ENCODE peak calls at places on chromosomes 11 and 22, in seven cellular contexts. L, M, Z, S, J, X and V are unnamed samples.

GRCh38 chr11:123601136-123601535 is 53.3 kb downstream of the SCN3B start:
- DNase-seq in M (no peak), X (no peak), S (no peak), Z (peak; percentile 14), J (peak; percentile 65), L (peak; percentile 62), V (no peak)

GRCh38 chr11:46808804-46809431 is 37.2 kb downstream of the CKAP5 start:
- DNase-seq in L (no peak), S (peak; percentile 26), Z (peak; percentile 28), M (no peak), J (peak; percentile 9), X (peak; percentile 35), V (no peak)

GRCh38 chr22:50576070-50576469 is 2.2 kb downstream of the CPT1B start:
- DNase-seq in Z (peak; percentile 12), S (no peak), X (peak; percentile 17), J (no peak), L (no peak), M (no peak), V (no peak)

GRCh38 chr11:73228268-73229134 is 10.4 kb downstream of the P2RY2 start:
- DNase-seq in J (no peak), L (no peak), X (no peak), M (no peak), S (no peak), Z (no peak), V (no peak)

GRCh38 chr11:9320047-9320446 is 5.7 kb upstream of the TMEM41B start:
- DNase-seq in M (no peak), J (no peak), S (no peak), Z (no peak), L (no peak), X (no peak), V (no peak)

GRCh38 chr11:116172156-116172555 is 600.6 kb downstream of the BUD13 start:
- DNase-seq in M (no peak), L (no peak), X (no peak), S (no peak), J (no peak), Z (no peak), V (no peak)

GRCh38 chr22:45631140-45631539 is 40.5 kb upstream of the ATXN10 start:
- DNase-seq in Z (no peak), J (no peak), S (no peak), X (no peak), M (no peak), L (no peak), V (no peak)

GRCh38 chr11:128182844-128183243 is 404.5 kb downstream of the ETS1 start:
- DNase-seq in S (no peak), J (no peak), M (no peak), X (no peak), L (no peak), Z (peak; percentile 36), V (no peak)

GRCh38 chr11:118342503-118343161 is at the start of gene CD3D:
- DNase-seq in Z (no peak), X (no peak), L (no peak), S (peak; percentile 18), J (no peak), M (no peak), V (no peak)